ENCODE peak calls at places on chromosomes 1 and 21, in ten cellular contexts. Q, X, O, H, J, K, P, T, R and V are unnamed samples.

GRCh38 chr1:165452336-165453130 is 7.6 kb upstream of the RXRG start:
- DNase-seq in Q (no peak), X (no peak), O (no peak), H (no peak), J (no peak), K (no peak), P (no peak), T (no peak), R (no peak), V (no peak)

GRCh38 chr1:18635833-18636671 is 5.4 kb downstream of the PAX7 start:
- DNase-seq in Q (no peak), X (no peak), O (no peak), H (no peak), J (no peak), K (no peak), P (no peak), T (no peak), R (no peak), V (no peak)

GRCh38 chr21:32456497-32456918 is 44.0 kb downstream of the EVA1C start:
- DNase-seq in Q (no peak), X (no peak), O (peak), H (no peak), J (no peak), K (no peak), P (no peak), T (peak), R (peak), V (no peak)

GRCh38 chr1:204859885-204860284 is 10.8 kb upstream of the NFASC start:
- DNase-seq in Q (no peak), X (no peak), O (no peak), H (no peak), J (no peak), K (no peak), P (no peak), T (no peak), R (no peak), V (no peak)

GRCh38 chr1:168135982-168136708 is 585 bp downstream of the GPR161 start:
- DNase-seq in Q (no peak), X (no peak), O (peak), H (no peak), J (peak), K (peak), P (peak), T (no peak), R (peak), V (no peak)

GRCh38 chr1:217953922-217954321 is 322.8 kb downstream of the SPATA17 start:
- DNase-seq in Q (no peak), X (no peak), O (no peak), H (no peak), J (no peak), K (no peak), P (no peak), T (no peak), R (no peak), V (no peak)

GRCh38 chr1:232925421-232926202 is 24.8 kb upstream of the NTPCR start:
- DNase-seq in Q (no peak), X (no peak), O (no peak), H (no peak), J (no peak), K (no peak), P (no peak), T (no peak), R (no peak), V (no peak)

GRCh38 chr1:37476460-37477197 is 2.2 kb downstream of the ZC3H12A start:
- DNase-seq in Q (peak), X (no peak), O (peak), H (no peak), J (peak), K (peak), P (no peak), T (peak), R (peak), V (no peak)

GRCh38 chr1:26358411-26359384 is 4.8 kb upstream of the CRYBG2 start:
- DNase-seq in Q (no peak), X (no peak), O (no peak), H (no peak), J (peak), K (peak), P (no peak), T (no peak), R (no peak), V (no peak)

GRCh38 chr1:216997831-216998230 is 274.6 kb upstream of the ESRRG start:
- DNase-seq in Q (no peak), X (no peak), O (no peak), H (no peak), J (no peak), K (no peak), P (no peak), T (no peak), R (no peak), V (no peak)

GRCh38 chr1:179230721-179231120 is 1.2 kb upstream of the ABL2 start:
- DNase-seq in Q (no peak), X (no peak), O (no peak), H (no peak), J (peak), K (peak), P (no peak), T (no peak), R (no peak), V (no peak)

GRCh38 chr1:7644906-7645750 is 126.0 kb upstream of the VAMP3 start:
- DNase-seq in Q (no peak), X (no peak), O (no peak), H (no peak), J (peak), K (no peak), P (no peak), T (no peak), R (no peak), V (no peak)

GRCh38 chr1:21631944-21632887 is 36.9 kb downstream of the RAP1GAP start:
- DNase-seq in Q (no peak), X (no peak), O (no peak), H (no peak), J (peak), K (peak), P (no peak), T (no peak), R (peak), V (no peak)

DNA sequence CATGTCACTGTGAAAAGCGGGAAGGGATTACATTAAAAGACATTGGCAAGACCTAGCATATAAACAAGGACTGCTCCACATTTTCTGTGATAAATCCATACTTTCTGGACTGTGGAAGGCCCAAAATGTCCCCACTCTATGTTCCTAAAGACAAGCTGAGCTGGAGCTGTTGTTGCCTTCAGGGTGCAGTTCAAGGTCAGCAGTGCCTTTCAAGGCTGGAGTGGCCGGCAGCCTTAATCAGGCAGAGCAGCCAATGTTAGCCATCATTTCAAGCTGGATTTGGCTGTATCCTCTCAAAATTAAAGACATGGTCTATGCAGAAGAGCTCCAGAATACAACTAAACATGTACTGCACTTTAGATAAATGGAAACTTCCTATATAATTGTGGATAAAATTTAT is 70.4 kb upstream of the ADAM30 start:
- DNase-seq in Q (no peak), X (no peak), O (no peak), H (no peak), J (no peak), K (no peak), P (no peak), T (no peak), R (no peak), V (no peak)
- TF ChIP-seq CTCF in Q (no peak), X (no peak), O (no peak), H (no peak), J (no peak), K (no peak), P (no peak), T (no peak), R (no peak), V (no peak)

GRCh38 chr1:150162862-150163706 is 13.4 kb downstream of the PLEKHO1 start:
- DNase-seq in Q (peak), X (peak), O (peak), H (peak), J (peak), K (peak), P (peak), T (peak), R (peak), V (peak)
- TF ChIP-seq CTCF in Q (no peak), X (no peak), O (no peak), H (no peak), J (no peak), K (no peak), P (peak), T (peak), R (peak), V (peak)

GRCh38 chr1:87688136-87688535 is 359.5 kb downstream of the LMO4 start:
- DNase-seq in Q (no peak), X (no peak), O (no peak), H (no peak), J (no peak), K (no peak), P (no peak), T (no peak), R (no peak), V (no peak)
- TF ChIP-seq CTCF in Q (no peak), X (no peak), O (no peak), H (no peak), J (no peak), K (no peak), P (no peak), T (no peak), R (no peak), V (no peak)

GRCh38 chr1:20087668-20088067 is 17.7 kb downstream of the PLA2G5 start:
- DNase-seq in Q (no peak), X (no peak), O (no peak), H (no peak), J (no peak), K (no peak), P (no peak), T (no peak), R (no peak), V (no peak)
- TF ChIP-seq CTCF in Q (no peak), X (peak), O (no peak), H (peak), J (no peak), K (no peak), P (peak), T (peak), R (no peak), V (no peak)

GRCh38 chr1:8776104-8776503 is 41.3 kb downstream of the RERE start:
- DNase-seq in Q (no peak), X (no peak), O (no peak), H (no peak), J (no peak), K (no peak), P (no peak), T (no peak), R (no peak), V (no peak)
- TF ChIP-seq CTCF in Q (no peak), X (no peak), O (no peak), H (no peak), J (no peak), K (no peak), P (no peak), T (no peak), R (no peak), V (no peak)

GRCh38 chr1:187999973-188000372 is 1171.2 kb downstream of the PLA2G4A start:
- DNase-seq in Q (no peak), X (no peak), O (no peak), H (no peak), J (no peak), K (no peak), P (no peak), T (peak), R (peak), V (no peak)
- TF ChIP-seq CTCF in Q (no peak), X (no peak), O (no peak), H (no peak), J (no peak), K (no peak), P (no peak), T (peak), R (peak), V (peak)

GRCh38 chr1:11707621-11708276 is 16.2 kb downstream of the DRAXIN start:
- DNase-seq in Q (no peak), X (no peak), O (no peak), H (no peak), J (no peak), K (no peak), P (no peak), T (no peak), R (no peak), V (no peak)
- TF ChIP-seq CTCF in Q (no peak), X (no peak), O (no peak), H (no peak), J (no peak), K (no peak), P (no peak), T (no peak), R (no peak), V (no peak)

GRCh38 chr21:44846485-44847260 is 26.8 kb downstream of the PTTG1IP start:
- DNase-seq in Q (no peak), X (no peak), O (no peak), H (no peak), J (peak), K (no peak), P (no peak), T (peak), R (peak), V (no peak)
- TF ChIP-seq CTCF in Q (no peak), X (no peak), O (no peak), H (no peak), J (no peak), K (no peak), P (no peak), T (no peak), R (no peak), V (no peak)